ENCODE peak calls at places on chromosomes 5 and 9, in four cellular contexts. V is left lung; N is SW480; J is activated naive CD8-positive, alpha-beta T cell treated with anti-CD3 and anti-CD28 coated beads, Interleukin-2, amount 50 U/mL, for 16 hours. R is an unnamed sample.

GRCh38 chr5:57316798-57317327 is 143.0 kb downstream of the GPBP1 start:
- DNase-seq in V (no peak), N (peak), J (no peak), R (no peak)

GRCh38 chr9:123689701-123690428 is 240.1 kb downstream of the DENND1A start:
- DNase-seq in V (no peak), N (no peak), J (no peak), R (no peak)

GRCh38 chr5:160507181-160507811 is 85.6 kb downstream of the PTTG1 start:
- DNase-seq in V (no peak), N (peak), J (no peak), R (peak)

GRCh38 chr9:29297592-29297991 is 1724.3 kb upstream of the C9orf72 start:
- DNase-seq in V (no peak), N (no peak), J (no peak), R (no peak)

GRCh38 chr5:147668385-147668784 is 114.1 kb downstream of the JAKMIP2 start:
- DNase-seq in V (no peak), N (no peak), J (no peak), R (no peak)

GRCh38 chr5:107673368-107674136 is 2.8 kb upstream of the EFNA5 start:
- DNase-seq in V (peak), N (peak), J (peak), R (peak)

GRCh38 chr5:18533137-18533536 is 898.9 kb downstream of the TAF11L14 start:
- DNase-seq in V (no peak), N (no peak), J (no peak), R (no peak)

GRCh38 chr9:97632406-97632991 is 669 bp downstream of the TSTD2 start:
- DNase-seq in V (peak), N (no peak), J (no peak), R (no peak)

GRCh38 chr9:83596899-83597504 is 25.9 kb upstream of the IDNK start:
- DNase-seq in V (no peak), N (peak), J (no peak), R (no peak)

GRCh38 chr5:76641514-76642120 is 18.4 kb upstream of the F2RL2 start:
- DNase-seq in V (peak), N (peak), J (peak), R (no peak)

GRCh38 chr9:98801969-98802371 is 5.5 kb upstream of the GALNT12 start:
- DNase-seq in V (no peak), N (no peak), J (no peak), R (no peak)

GRCh38 chr9:136354592-136355085 is 8.9 kb downstream of the DNLZ start:
- DNase-seq in V (no peak), N (peak), J (no peak), R (no peak)

GRCh38 chr9:85147046-85147640 is 477.6 kb downstream of the NTRK2 start:
- DNase-seq in V (no peak), N (no peak), J (no peak), R (no peak)

GRCh38 chr5:60141119-60141518 is 247.6 kb upstream of the PDE4D start:
- DNase-seq in V (no peak), N (no peak), J (no peak), R (no peak)

GRCh38 chr9:79165006-79165405 is 406.8 kb upstream of the TLE4 start:
- DNase-seq in V (no peak), N (no peak), J (no peak), R (no peak)

R was measured in CD14-positive monocyte.